ENCODE peak calls at places on chromosomes 1 and 21, in seven cellular contexts. Q is iris pigment epithelial cell, P is NCI-H1092 treated with DMSO at 0.1 percent for 48 hours, W is Karpas-422, D is left ventricle myocardium inferior, G is activated B cell treated with CpG ODN at 0.5 μM for 24 hours, E is GOT3. U is an unnamed sample.

GRCh38 chr1:3785458-3786157 is 10.7 kb downstream of the LRRC47 start:
- DNase-seq in Q (no peak), P (no peak), W (peak; percentile 87), D (no peak), G (no peak), E (no peak), U (peak; percentile 31)

GRCh38 chr1:219900201-219900600 is 28.2 kb downstream of the SLC30A10 start:
- DNase-seq in Q (peak; percentile 2), P (no peak), W (no peak), D (no peak), G (no peak), E (no peak), U (no peak)

GRCh38 chr21:35395728-35396127 is 346.6 kb upstream of the RUNX1 start:
- DNase-seq in Q (peak; percentile 87), P (no peak), W (no peak), D (no peak), G (no peak), E (no peak), U (no peak)

GRCh38 chr1:98947071-98947470 is 57.6 kb downstream of the PLPPR5 start:
- DNase-seq in Q (peak; percentile 44), P (no peak), W (no peak), D (no peak), G (no peak), E (no peak), U (peak; percentile 9)

GRCh38 chr21:43731891-43732711 is 13.2 kb downstream of the PDXK start:
- DNase-seq in Q (no peak), P (no peak), W (no peak), D (no peak), G (no peak), E (no peak), U (peak; percentile 61)

GRCh38 chr1:55484173-55484572 is 269.0 kb upstream of the USP24 start:
- DNase-seq in Q (peak; percentile 11), P (no peak), W (no peak), D (no peak), G (no peak), E (no peak), U (no peak)

GRCh38 chr1:248714248-248714647 is 11.7 kb upstream of the OR14I1 start:
- DNase-seq in Q (peak; percentile 17), P (no peak), W (no peak), D (no peak), G (no peak), E (no peak), U (no peak)

GRCh38 chr1:19400189-19400588 is 85.2 kb downstream of the CAPZB start:
- DNase-seq in Q (no peak), P (no peak), W (no peak), D (no peak), G (no peak), E (no peak), U (peak; percentile 87)

GRCh38 chr1:33349778-33350610 is 29.1 kb upstream of the A3GALT2 start:
- DNase-seq in Q (peak; percentile 80), P (peak; percentile 89), W (peak; percentile 93), D (peak; percentile 91), G (peak; percentile 77), E (peak; percentile 26), U (peak; percentile 93)

GRCh38 chr1:74579425-74579824 is 67.0 kb upstream of the LRRC53 start:
- DNase-seq in Q (no peak), P (no peak), W (no peak), D (no peak), G (no peak), E (no peak), U (no peak)

GRCh38 chr1:17192394-17193221 is 12.3 kb upstream of the PADI1 start:
- DNase-seq in Q (no peak), P (no peak), W (no peak), D (no peak), G (no peak), E (no peak), U (peak; percentile 93)

GRCh38 chr1:157170677-157171515 is 32.7 kb upstream of the ETV3 start:
- DNase-seq in Q (peak; percentile 11), P (peak; percentile 22), W (peak; percentile 78), D (no peak), G (no peak), E (no peak), U (peak; percentile 29)

GRCh38 chr1:41670558-41670957 is 186.1 kb upstream of the EDN2 start:
- DNase-seq in Q (peak; percentile 75), P (no peak), W (no peak), D (no peak), G (no peak), E (no peak), U (peak; percentile 88)

GRCh38 chr1:37434292-37434907 is 40.0 kb upstream of the ZC3H12A start:
- DNase-seq in Q (peak; percentile 38), P (peak; percentile 66), W (peak; percentile 87), D (peak; percentile 59), G (peak; percentile 69), E (peak; percentile 25), U (peak; percentile 76)

GRCh38 chr1:229148041-229148671 is 122.8 kb upstream of the RAB4A start:
- DNase-seq in Q (no peak), P (peak; percentile 94), W (no peak), D (peak; percentile 37), G (no peak), E (no peak), U (peak; percentile 61)

GRCh38 chr1:37677808-37678207 is 14.5 kb upstream of the CDCA8 start:
- DNase-seq in Q (no peak), P (no peak), W (no peak), D (no peak), G (no peak), E (no peak), U (no peak)

GRCh38 chr1:183956559-183957188 is 80.9 kb downstream of the COLGALT2 start:
- DNase-seq in Q (peak; percentile 95), P (no peak), W (peak; percentile 76), D (no peak), G (no peak), E (no peak), U (peak; percentile 80)

GRCh38 chr1:241640149-241640866 is at the start of the genes CHML and OPN3:
- DNase-seq in Q (peak; percentile 87), P (peak; percentile 95), W (peak; percentile 96), D (peak; percentile 95), G (peak; percentile 96), E (peak; percentile 80), U (peak; percentile 96)

GRCh38 chr1:54122131-54122751 is 30.6 kb downstream of the CDCP2 start:
- DNase-seq in Q (no peak), P (no peak), W (no peak), D (no peak), G (no peak), E (no peak), U (no peak)

GRCh38 chr1:12756756-12757433 is 10.9 kb downstream of the CFAP107 start:
- DNase-seq in Q (no peak), P (no peak), W (no peak), D (no peak), G (no peak), E (no peak), U (no peak)

GRCh38 chr21:8988696-8989095 is 1532.7 kb upstream of the TPTE start:
- DNase-seq in Q (no peak), P (no peak), W (peak; percentile 22), D (no peak), G (no peak), E (no peak), U (no peak)

GRCh38 chr1:27517907-27518718 is 28.1 kb upstream of the WASF2 start:
- DNase-seq in Q (no peak), P (peak; percentile 55), W (no peak), D (no peak), G (no peak), E (no peak), U (no peak)

GRCh38 chr1:19405761-19406481 is 79.4 kb downstream of the CAPZB start:
- DNase-seq in Q (peak; percentile 55), P (peak; percentile 100), W (no peak), D (no peak), G (no peak), E (no peak), U (peak; percentile 87)

GRCh38 chr1:211643324-211644212 is 31.9 kb downstream of the NEK2 start:
- DNase-seq in Q (no peak), P (peak; percentile 47), W (no peak), D (no peak), G (no peak), E (no peak), U (peak; percentile 75)

GRCh38 chr21:42614811-42615342 is 38.5 kb upstream of the PDE9A start:
- DNase-seq in Q (peak; percentile 14), P (no peak), W (peak; percentile 56), D (no peak), G (no peak), E (no peak), U (peak; percentile 27)

GRCh38 chr1:246572795-246573194 is 6.5 kb downstream of the CNST start:
- DNase-seq in Q (no peak), P (no peak), W (no peak), D (no peak), G (no peak), E (no peak), U (no peak)

GRCh38 chr1:177585492-177586220 is 384.2 kb downstream of the SEC16B start:
- DNase-seq in Q (no peak), P (no peak), W (no peak), D (no peak), G (no peak), E (no peak), U (no peak)

GRCh38 chr1:14656384-14656937 is 58.0 kb downstream of the KAZN start:
- DNase-seq in Q (no peak), P (no peak), W (no peak), D (no peak), G (no peak), E (no peak), U (no peak)

GRCh38 chr1:235045034-235045690 is 83.5 kb downstream of the TOMM20 start:
- DNase-seq in Q (peak; percentile 44), P (no peak), W (no peak), D (no peak), G (no peak), E (no peak), U (no peak)

GRCh38 chr1:22418852-22419480 is 32.7 kb upstream of the ZBTB40 start:
- DNase-seq in Q (peak; percentile 64), P (no peak), W (no peak), D (no peak), G (no peak), E (no peak), U (peak; percentile 49)